ENCODE peak calls at places on chromosomes 7 and 10, in six cellular contexts. Q is GM12892, R is HepG2, Z is esophagus muscularis mucosa, N is stomach, T is breast epithelium. E is an unnamed sample.

GRCh38 chr7:107115762-107116540 is 52.9 kb upstream of the HBP1 start:
- DNase-seq in Q (no peak), R (no peak), Z (no peak), N (no peak), T (no peak), E (no peak)

GRCh38 chr10:109474817-109475216 is 448.5 kb downstream of the XPNPEP1 start:
- DNase-seq in Q (no peak), R (no peak), Z (no peak), N (no peak), T (no peak), E (no peak)

GRCh38 chr7:53756946-53757345 is 721.5 kb downstream of the POM121L12 start:
- DNase-seq in Q (no peak), R (no peak), Z (no peak), N (no peak), T (no peak), E (no peak)

GRCh38 chr10:132664407-132664806 is 121.5 kb downstream of the NKX6-2 start:
- DNase-seq in Q (no peak), R (no peak), Z (no peak), N (no peak), T (no peak), E (peak; percentile 32)

GRCh38 chr10:14653271-14654161 is 121.2 kb downstream of the FAM107B start:
- DNase-seq in Q (no peak), R (no peak), Z (no peak), N (peak; percentile 80), T (peak; percentile 60), E (no peak)

GRCh38 chr7:125436220-125436619 is 506.6 kb upstream of the POT1 start:
- DNase-seq in Q (no peak), R (no peak), Z (no peak), N (no peak), T (no peak), E (no peak)

GRCh38 chr10:31644931-31645633 is 283.5 kb downstream of the ARHGAP12 start:
- DNase-seq in Q (no peak), R (no peak), Z (no peak), N (no peak), T (no peak), E (no peak)

GRCh38 chr7:42274052-42274451 is 37.0 kb upstream of the GLI3 start:
- DNase-seq in Q (no peak), R (no peak), Z (no peak), N (no peak), T (no peak), E (no peak)

GRCh38 chr10:109214916-109215740 is 708.2 kb downstream of the XPNPEP1 start:
- DNase-seq in Q (no peak), R (no peak), Z (no peak), N (no peak), T (no peak), E (no peak)

GRCh38 chr10:118963963-118964362 is 65.6 kb upstream of the NANOS1 start:
- DNase-seq in Q (no peak), R (no peak), Z (no peak), N (no peak), T (no peak), E (no peak)

GRCh38 chr7:92647652-92648051 is 57.5 kb upstream of the FAM133B start:
- DNase-seq in Q (no peak), R (no peak), Z (no peak), N (no peak), T (no peak), E (no peak)

GRCh38 chr7:30974605-30975256 is 11.0 kb downstream of the GHRHR start:
- DNase-seq in Q (peak; percentile 71), R (peak; percentile 60), Z (no peak), N (peak; percentile 57), T (no peak), E (no peak)

GRCh38 chr7:98571006-98571405 is 46.1 kb upstream of the NPTX2 start:
- DNase-seq in Q (no peak), R (no peak), Z (no peak), N (no peak), T (no peak), E (no peak)

GRCh38 chr7:27709137-27710075 is 30.6 kb upstream of the TAX1BP1 start:
- DNase-seq in Q (no peak), R (no peak), Z (no peak), N (no peak), T (no peak), E (no peak)

GRCh38 chr10:77823811-77824542 is 102.6 kb downstream of the DLG5 start:
- DNase-seq in Q (no peak), R (no peak), Z (no peak), N (no peak), T (no peak), E (no peak)

GRCh38 chr10:93742633-93743349 is 14.9 kb upstream of the LGI1 start:
- DNase-seq in Q (no peak), R (no peak), Z (no peak), N (no peak), T (no peak), E (peak; percentile 36)

GRCh38 chr10:13924020-13924725 is 337.4 kb downstream of the PRPF18 start:
- DNase-seq in Q (no peak), R (no peak), Z (no peak), N (no peak), T (no peak), E (no peak)

GRCh38 chr7:70415179-70415972 is 716.6 kb upstream of the GALNT17 start:
- DNase-seq in Q (no peak), R (no peak), Z (no peak), N (no peak), T (no peak), E (no peak)

GRCh38 chr10:85682621-85683020 is 684.0 kb downstream of the GRID1 start:
- DNase-seq in Q (no peak), R (no peak), Z (no peak), N (no peak), T (no peak), E (no peak)

GRCh38 chr7:137772221-137772620 is 74.6 kb downstream of the DGKI start:
- DNase-seq in Q (no peak), R (no peak), Z (no peak), N (no peak), T (no peak), E (no peak)

GRCh38 chr10:123798856-123799255 is 92.8 kb downstream of the CPXM2 start:
- DNase-seq in Q (no peak), R (no peak), Z (peak; percentile 89), N (no peak), T (no peak), E (no peak)

GRCh38 chr7:44373418-44373740 is 48.0 kb upstream of the CAMK2B start:
- DNase-seq in Q (no peak), R (no peak), Z (no peak), N (no peak), T (peak; percentile 25), E (no peak)

GRCh38 chr10:73894245-73894971 is 16.5 kb upstream of the PLAU start:
- DNase-seq in Q (no peak), R (no peak), Z (no peak), N (no peak), T (no peak), E (no peak)

DNA sequence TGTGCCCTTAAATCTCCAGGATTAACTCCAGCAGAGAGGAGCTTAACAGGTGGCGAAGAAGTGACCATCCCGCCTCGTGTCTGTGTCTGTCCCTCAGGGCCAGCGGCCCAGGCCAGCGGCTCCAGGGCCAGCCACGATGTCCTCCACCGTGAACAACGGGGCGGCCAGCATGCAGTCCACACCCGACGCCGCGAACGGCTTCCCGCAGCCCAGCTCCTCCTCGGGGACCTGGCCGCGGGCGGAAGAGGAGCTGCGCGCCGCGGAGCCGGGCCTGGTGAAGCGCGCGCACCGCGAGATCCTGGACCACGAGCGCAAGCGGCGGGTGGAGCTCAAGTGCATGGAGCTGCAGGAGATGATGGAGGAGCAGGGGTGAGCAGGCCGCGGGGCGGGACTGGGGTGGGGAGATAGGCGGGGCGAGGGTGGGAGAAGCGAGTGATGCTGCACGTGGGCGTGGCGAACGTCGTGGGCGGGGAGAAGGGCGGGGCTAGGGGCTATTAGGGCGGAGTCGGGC is 33.3 kb downstream of the SRRM3 start:
- DNase-seq in Q (peak; percentile 71), R (peak; percentile 17), Z (no peak), N (peak; percentile 65), T (peak; percentile 57), E (peak; percentile 71)
- TF ChIP-seq POLR2AphosphoS5 in Q (no peak), R (no peak), Z (no peak), N (no peak), T (no peak), E (no peak)

GRCh38 chr10:23435378-23435777 is 3.5 kb upstream of the OTUD1 start:
- DNase-seq in Q (no peak), R (no peak), Z (no peak), N (no peak), T (no peak), E (no peak)

GRCh38 chr10:23437987-23438546 is 808 bp upstream of the OTUD1 start:
- DNase-seq in Q (no peak), R (no peak), Z (no peak), N (no peak), T (no peak), E (no peak)

GRCh38 chr10:23439920-23440875 is 1.3 kb downstream of the OTUD1 start:
- DNase-seq in Q (peak; percentile 27), R (no peak), Z (no peak), N (peak; percentile 31), T (no peak), E (peak; percentile 50)

GRCh38 chr10:23439452-23439919 is 611 bp downstream of the OTUD1 start:
- DNase-seq in Q (no peak), R (no peak), Z (no peak), N (no peak), T (no peak), E (no peak)

GRCh38 chr10:23438547-23439451 is at the start of gene OTUD1:
- DNase-seq in Q (peak; percentile 79), R (peak; percentile 78), Z (peak; percentile 98), N (peak; percentile 98), T (peak; percentile 95), E (peak; percentile 98)
- TF ChIP-seq POLR2A in Q (peak; percentile 55), R (no peak), Z (peak; percentile 53), N (no peak), T (no peak), E (peak; percentile 92)

GRCh38 chr10:17216901-17217395 is 11.1 kb upstream of the VIM start:
- DNase-seq in Q (no peak), R (no peak), Z (no peak), N (no peak), T (no peak), E (no peak)

GRCh38 chr10:17215782-17216122 is 12.3 kb upstream of the VIM start:
- DNase-seq in Q (no peak), R (no peak), Z (no peak), N (no peak), T (no peak), E (no peak)

GRCh38 chr10:17217661-17218306 is 10.3 kb upstream of the VIM start:
- DNase-seq in Q (no peak), R (no peak), Z (no peak), N (no peak), T (no peak), E (no peak)

GRCh38 chr10:17214991-17215781 is 12.9 kb upstream of the VIM start:
- DNase-seq in Q (no peak), R (no peak), Z (no peak), N (no peak), T (no peak), E (no peak)

GRCh38 chr10:17216217-17216900 is 11.7 kb upstream of the VIM start:
- DNase-seq in Q (peak; percentile 23), R (peak; percentile 47), Z (no peak), N (no peak), T (no peak), E (peak; percentile 63)
- TF ChIP-seq POLR2AphosphoS5 in Q (no peak), R (no peak), Z (peak; percentile 46), N (peak; percentile 45), T (peak; percentile 38), E (no peak)

GRCh38 chr7:105003875-105004510 is 10.0 kb upstream of the KMT2E start:
- DNase-seq in Q (no peak), R (no peak), Z (no peak), N (no peak), T (no peak), E (no peak)
- TF ChIP-seq POLR2A in Q (no peak), R (no peak), Z (no peak), N (no peak), T (no peak), E (no peak)

E was measured in upper lobe of left lung.